ENCODE peak calls at places on chromosome 2, in seven cellular contexts. N is adrenal gland, K is SJSA1, C is cardiac muscle cell, U is lung, T is thoracic aorta, O is mesenchymal stem cell. Q is an unnamed sample.

GRCh38 chr2:128732976-128733431 is 414.3 kb upstream of the HS6ST1 start:
- DNase-seq in U (no peak), O (peak), T (no peak), K (no peak), C (peak), N (no peak), Q (no peak)

GRCh38 chr2:30820381-30821055 is 13.3 kb upstream of the CAPN13 start:
- DNase-seq in N (no peak), K (no peak), U (no peak), O (no peak), C (no peak), T (no peak), Q (no peak)

GRCh38 chr2:234829074-234829455 is 122.8 kb upstream of the SH3BP4 start:
- DNase-seq in U (no peak), N (no peak), T (no peak), C (no peak), K (no peak), O (no peak), Q (no peak)

GRCh38 chr2:136305517-136306192 is 187.7 kb upstream of the CXCR4 start:
- DNase-seq in N (no peak), C (no peak), T (no peak), U (no peak), K (no peak), O (no peak), Q (no peak)

GRCh38 chr2:187986392-187987105 is 305.1 kb upstream of the GULP1 start:
- DNase-seq in O (no peak), U (no peak), C (no peak), K (no peak), N (no peak), T (no peak), Q (no peak)

GRCh38 chr2:160666019-160666676 is 172.5 kb upstream of the RBMS1 start:
- DNase-seq in N (no peak), K (peak), T (no peak), C (peak), U (no peak), O (peak), Q (no peak)

GRCh38 chr2:23495661-23496114 is 110.7 kb downstream of the KLHL29 start:
- DNase-seq in N (no peak), U (no peak), C (peak), T (no peak), O (no peak), K (no peak), Q (no peak)

GRCh38 chr2:162478721-162479129 is 134.8 kb downstream of the GCA start:
- DNase-seq in O (no peak), N (no peak), C (no peak), U (no peak), T (no peak), K (no peak), Q (no peak)

GRCh38 chr2:145288650-145289496 is 769.0 kb upstream of the ZEB2 start:
- DNase-seq in T (no peak), N (no peak), C (no peak), K (no peak), O (no peak), U (no peak), Q (no peak)

GRCh38 chr2:175008009-175008408 is 2.8 kb upstream of the CHN1 start:
- DNase-seq in O (no peak), N (no peak), T (no peak), C (no peak), U (no peak), K (no peak), Q (no peak)
- H3K27ac ChIP-seq in O (no peak), N (no peak), T (peak), C (no peak), U (no peak), K (no peak), Q (no peak)

GRCh38 chr2:4256351-4256750 is 553.0 kb downstream of the DCDC2C start:
- DNase-seq in U (no peak), C (no peak), N (no peak), O (no peak), T (no peak), K (no peak), Q (no peak)

GRCh38 chr2:4255491-4255890 is 552.1 kb downstream of the DCDC2C start:
- DNase-seq in N (no peak), C (no peak), U (no peak), T (no peak), O (no peak), K (no peak), Q (no peak)

DNA sequence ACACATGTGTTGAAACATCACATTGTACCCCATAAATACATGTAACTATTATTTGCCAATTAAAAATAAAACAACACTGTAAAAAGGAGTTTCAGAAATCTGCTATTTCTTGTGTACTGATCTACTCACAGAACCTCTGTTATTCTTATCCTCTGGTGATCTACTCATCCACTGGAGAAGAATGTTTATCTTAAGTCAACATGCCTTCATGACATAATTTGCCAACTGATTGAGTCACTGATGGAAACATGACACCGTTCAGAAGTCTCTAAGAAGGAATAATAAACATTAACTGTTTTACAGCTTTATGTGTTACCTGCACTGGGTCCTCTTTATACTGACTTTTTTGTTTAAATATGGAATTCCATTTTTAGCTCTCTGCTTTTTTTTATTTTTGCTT is 555.2 kb downstream of the DCDC2C start:
- DNase-seq in C (no peak), K (no peak), T (no peak), U (no peak), N (no peak), O (no peak), Q (no peak)
- H3K27ac ChIP-seq in C (no peak), K (no peak), T (no peak), U (no peak), N (no peak), O (no peak), Q (no peak)

GRCh38 chr2:101714098-101714497 is 16.6 kb downstream of the MAP4K4 start:
- DNase-seq in O (no peak), N (no peak), T (no peak), C (no peak), K (no peak), U (no peak), Q (no peak)

GRCh38 chr2:101720732-101721131 is 23.2 kb downstream of the MAP4K4 start:
- DNase-seq in N (no peak), U (no peak), K (no peak), O (no peak), C (no peak), T (no peak), Q (no peak)

GRCh38 chr2:101717041-101717817 is 19.7 kb downstream of the MAP4K4 start:
- DNase-seq in T (no peak), U (no peak), O (no peak), N (no peak), K (no peak), C (no peak), Q (no peak)

GRCh38 chr2:101718993-101719571 is 21.6 kb downstream of the MAP4K4 start:
- DNase-seq in T (no peak), K (no peak), C (no peak), O (no peak), U (no peak), N (no peak), Q (no peak)

GRCh38 chr2:101718479-101718878 is 21.0 kb downstream of the MAP4K4 start:
- DNase-seq in U (no peak), C (no peak), T (no peak), N (no peak), K (no peak), O (no peak), Q (no peak)
- H3K27ac ChIP-seq in U (no peak), C (no peak), T (no peak), N (no peak), K (no peak), O (no peak), Q (no peak)

DNA sequence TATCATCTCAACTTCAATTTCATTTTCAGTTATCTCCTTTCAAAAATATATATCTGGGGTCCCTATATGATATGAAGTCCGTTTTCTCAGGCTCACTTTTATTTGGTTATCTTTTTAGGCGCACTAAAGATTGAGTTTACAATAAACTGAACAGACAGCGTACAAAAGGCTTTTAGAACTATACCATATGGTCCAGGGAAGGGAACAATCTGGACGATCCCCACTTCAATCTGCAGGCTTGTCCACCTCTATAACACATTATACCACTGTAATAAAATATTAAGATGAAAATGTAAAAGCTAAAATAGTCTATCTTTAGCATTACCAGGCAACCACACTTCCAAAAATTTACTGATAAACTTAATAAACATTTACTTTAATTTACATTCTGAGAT is 289.9 kb downstream of the ZEB2 start:
- DNase-seq in U (no peak), T (no peak), K (no peak), O (no peak), C (no peak), N (no peak), Q (no peak)
- H3K27ac ChIP-seq in U (no peak), T (no peak), K (no peak), O (no peak), C (no peak), N (no peak), Q (no peak)

GRCh38 chr2:45315881-45316280 is 295.2 kb downstream of the SRBD1 start:
- DNase-seq in U (no peak), K (no peak), T (no peak), O (peak), N (no peak), C (peak), Q (no peak)

GRCh38 chr2:45318675-45319074 is 292.4 kb downstream of the SRBD1 start:
- DNase-seq in K (no peak), O (no peak), C (no peak), N (no peak), T (no peak), U (no peak), Q (no peak)

GRCh38 chr2:45320956-45321355 is 290.1 kb downstream of the SRBD1 start:
- DNase-seq in N (no peak), K (no peak), O (no peak), U (no peak), T (no peak), C (no peak), Q (no peak)

GRCh38 chr2:45319683-45320082 is 291.4 kb downstream of the SRBD1 start:
- DNase-seq in K (no peak), U (no peak), O (no peak), C (no peak), N (no peak), T (no peak), Q (no peak)

DNA sequence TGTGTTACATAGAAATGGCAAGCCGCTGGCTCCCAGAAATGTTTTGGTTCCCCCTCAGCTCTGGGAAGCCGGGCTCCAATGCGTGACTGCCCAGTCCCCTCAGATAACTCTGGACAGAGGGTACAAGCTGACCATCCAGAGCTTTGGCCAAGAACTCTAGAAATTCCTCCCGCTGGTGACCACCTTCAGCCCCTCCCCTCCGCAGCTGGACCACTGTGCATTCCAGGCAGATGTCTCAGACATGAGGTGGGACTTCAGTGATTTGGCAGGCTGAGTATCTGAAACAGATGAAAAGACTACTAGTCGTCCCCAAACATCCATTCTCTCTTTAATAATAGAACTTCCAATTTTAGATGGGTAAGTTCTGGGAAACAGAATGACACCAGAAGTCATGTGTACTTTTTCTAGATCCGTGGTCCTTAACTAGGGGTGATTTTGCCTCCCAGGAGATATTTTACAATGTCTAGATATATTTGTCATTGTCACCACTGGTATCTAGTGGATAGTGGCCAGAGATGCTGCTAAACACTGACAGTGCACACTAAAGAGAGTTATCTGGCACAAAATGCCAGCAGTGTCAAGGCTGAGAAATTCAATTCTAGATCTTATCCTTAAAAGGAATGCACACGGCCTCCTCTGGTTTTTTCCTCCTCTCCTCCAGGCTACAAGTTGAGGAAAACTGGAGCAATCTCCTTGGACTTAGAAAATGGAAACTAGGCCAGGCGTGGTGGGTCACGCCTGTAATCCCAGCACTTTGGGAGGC is 294.3 kb downstream of the SRBD1 start:
- DNase-seq in O (no peak), N (no peak), T (no peak), K (no peak), U (no peak), C (no peak), Q (no peak)
- H3K27ac ChIP-seq in O (no peak), N (no peak), T (no peak), K (no peak), U (no peak), C (no peak), Q (no peak)

DNA sequence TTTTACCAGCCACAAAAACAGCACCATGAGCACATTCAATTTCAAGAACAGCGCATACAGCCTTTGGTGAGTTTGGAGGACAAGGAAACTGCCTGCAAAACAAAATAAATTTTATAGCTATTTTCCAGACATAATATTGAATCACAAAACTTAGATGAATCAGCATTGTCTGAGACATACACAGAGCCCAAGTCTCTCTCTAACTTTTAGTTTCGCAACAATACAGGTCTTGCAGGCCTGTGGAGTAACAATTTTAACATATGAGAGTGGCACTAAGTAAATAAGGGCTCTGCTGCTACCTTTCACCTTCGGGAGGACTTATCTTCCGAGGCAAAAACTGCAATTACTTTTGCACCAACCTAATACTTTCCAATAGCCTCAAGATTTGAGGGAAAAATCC is 56.1 kb upstream of the PEX13 start:
- DNase-seq in T (no peak), N (no peak), U (no peak), O (peak), K (no peak), C (peak), Q (no peak)
- H3K27ac ChIP-seq in T (no peak), N (no peak), U (no peak), O (no peak), K (no peak), C (no peak), Q (peak)